ENCODE peak calls at places on chromosomes 16 and 17, in ten cellular contexts. X is A549, N is endothelial cell of umbilical vein, A is gastrocnemius medialis, C is body of pancreas, Y is uterus, P is heart left ventricle, K is K562, Q is prostate gland, L is IMR-90. F is an unnamed sample.

GRCh38 chr16:15777533-15778203 is 79.2 kb downstream of the MYH11 start:
- DNase-seq in X (peak; percentile 74), N (peak; percentile 54), A (no peak), C (no peak), Y (no peak), P (no peak), K (peak; percentile 65), Q (peak; percentile 10), L (peak; percentile 61), F (no peak)

GRCh38 chr17:39671651-39672521 is 3.6 kb downstream of the PNMT start:
- DNase-seq in X (peak; percentile 82), N (peak; percentile 40), A (no peak), C (peak; percentile 37), Y (no peak), P (peak; percentile 78), K (peak; percentile 78), Q (peak; percentile 39), L (peak; percentile 27), F (peak; percentile 55)

GRCh38 chr16:11038305-11038704 is 93.9 kb downstream of the CLEC16A start:
- DNase-seq in X (no peak), N (no peak), A (no peak), C (no peak), Y (no peak), P (no peak), K (no peak), Q (no peak), L (no peak), F (no peak)

GRCh38 chr16:75096730-75097129 is 19.9 kb downstream of the LDHD start:
- DNase-seq in X (peak; percentile 66), N (no peak), A (no peak), C (peak; percentile 62), Y (peak; percentile 43), P (no peak), K (no peak), Q (peak; percentile 87), L (no peak), F (no peak)

GRCh38 chr17:29180051-29180787 is at the start of gene MYO18A:
- DNase-seq in X (peak; percentile 92), N (peak; percentile 74), A (peak; percentile 39), C (peak; percentile 83), Y (peak; percentile 63), P (peak; percentile 92), K (peak; percentile 86), Q (peak; percentile 64), L (peak; percentile 71), F (peak; percentile 82)

GRCh38 chr16:55665511-55665910 is 9.7 kb downstream of the SLC6A2 start:
- DNase-seq in X (no peak), N (no peak), A (no peak), C (no peak), Y (no peak), P (no peak), K (no peak), Q (no peak), L (no peak), F (no peak)

GRCh38 chr17:32265192-32265895 is at the start of gene RHBDL3:
- DNase-seq in X (peak; percentile 55), N (no peak), A (no peak), C (no peak), Y (peak; percentile 50), P (no peak), K (peak; percentile 59), Q (no peak), L (no peak), F (no peak)

GRCh38 chr16:7268182-7268581 is 64.5 kb upstream of the RBFOX1 start:
- DNase-seq in X (peak; percentile 3), N (no peak), A (peak; percentile 17), C (peak; percentile 14), Y (no peak), P (no peak), K (peak; percentile 49), Q (no peak), L (no peak), F (no peak)

GRCh38 chr17:7846063-7846735 is 8.7 kb upstream of the TMEM88 start:
- DNase-seq in X (no peak), N (no peak), A (no peak), C (peak; percentile 14), Y (peak; percentile 26), P (no peak), K (no peak), Q (no peak), L (no peak), F (no peak)

GRCh38 chr17:7842950-7843535 is 9.0 kb downstream of the KDM6B start:
- DNase-seq in X (peak; percentile 52), N (peak; percentile 95), A (peak; percentile 68), C (peak; percentile 68), Y (peak; percentile 78), P (peak; percentile 82), K (no peak), Q (peak; percentile 55), L (peak; percentile 94), F (peak; percentile 76)

GRCh38 chr17:7843536-7844291 is 9.7 kb downstream of the KDM6B start:
- DNase-seq in X (peak; percentile 90), N (peak; percentile 86), A (peak; percentile 60), C (peak; percentile 89), Y (peak; percentile 76), P (peak; percentile 89), K (peak; percentile 85), Q (peak; percentile 77), L (peak; percentile 90), F (peak; percentile 91)

GRCh38 chr17:7845359-7846062 is 9.4 kb upstream of the TMEM88 start:
- DNase-seq in X (no peak), N (no peak), A (no peak), C (no peak), Y (peak; percentile 20), P (no peak), K (no peak), Q (no peak), L (no peak), F (peak; percentile 50)

DNA sequence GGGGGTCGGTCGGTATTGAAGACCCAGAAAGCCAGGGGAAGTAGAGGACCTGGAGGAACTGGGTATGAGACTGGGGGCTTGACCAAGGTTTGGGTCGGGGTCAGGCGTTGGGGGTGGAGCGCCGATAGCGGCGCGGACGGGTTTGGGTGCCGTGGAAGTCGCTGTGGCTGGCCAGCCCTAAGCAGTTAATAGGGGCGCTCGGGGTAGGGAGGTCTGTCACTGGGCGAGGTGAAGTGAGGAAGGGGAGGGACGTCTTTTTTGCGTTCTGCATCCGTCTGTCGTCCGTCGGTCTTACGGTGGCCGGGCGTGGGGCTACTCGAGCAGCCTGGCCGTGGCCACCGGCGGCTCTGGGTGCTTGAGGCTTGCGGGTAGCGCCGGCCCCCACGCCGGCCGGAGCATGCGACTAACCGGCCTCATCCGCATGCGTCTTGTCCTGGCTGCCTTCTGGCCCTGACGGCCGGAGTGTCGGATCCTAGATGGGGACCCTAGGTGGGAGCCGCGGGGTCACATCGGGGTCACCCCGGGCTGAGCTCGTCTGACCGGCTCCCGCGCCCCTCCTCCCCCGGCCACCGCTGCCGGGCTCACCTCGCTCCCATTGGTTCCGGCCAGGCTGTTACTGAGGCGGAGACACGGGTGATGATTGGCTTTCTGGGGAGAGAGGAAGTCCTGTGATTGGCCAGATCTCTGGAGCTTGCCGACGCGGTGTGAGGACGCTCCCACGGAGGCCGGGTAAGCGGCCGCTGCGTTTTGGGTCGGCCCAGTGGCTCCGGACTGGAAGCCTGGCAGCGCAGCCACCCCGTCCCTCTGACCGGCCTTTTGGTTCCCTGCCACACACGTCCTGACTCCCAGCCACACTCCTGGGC is 10.3 kb upstream of the TMEM88 start:
- DNase-seq in X (peak; percentile 95), N (peak; percentile 92), A (peak; percentile 93), C (peak; percentile 90), Y (peak; percentile 90), P (peak; percentile 93), K (peak; percentile 91), Q (peak; percentile 95), L (peak; percentile 94), F (peak; percentile 93)
- TF ChIP-seq POLR2A in X (peak; percentile 40), N (peak; percentile 52), A (peak; percentile 97), C (peak; percentile 83), Y (peak; percentile 83), P (peak; percentile 70), K (peak; percentile 79), Q (peak; percentile 93), L (peak; percentile 92), F (peak; percentile 86)

GRCh38 chr16:80958284-80958683 is 48.4 kb downstream of the CMC2 start:
- DNase-seq in X (no peak), N (no peak), A (no peak), C (no peak), Y (no peak), P (no peak), K (no peak), Q (no peak), L (no peak), F (no peak)
- H3K9me3 ChIP-seq in X (peaks cover 23% of the 10 kb centered on the region), N (no peaks in the 10 kb centered on the region), A (no peaks in the 10 kb centered on the region), C (peaks cover 3% of the 10 kb centered on the region), Y (no peaks in the 10 kb centered on the region), P (no peaks in the 10 kb centered on the region), K (peaks cover 3% of the 10 kb centered on the region), Q (no peaks in the 10 kb centered on the region), L (no peaks in the 10 kb centered on the region), F (no peaks in the 10 kb centered on the region)

DNA sequence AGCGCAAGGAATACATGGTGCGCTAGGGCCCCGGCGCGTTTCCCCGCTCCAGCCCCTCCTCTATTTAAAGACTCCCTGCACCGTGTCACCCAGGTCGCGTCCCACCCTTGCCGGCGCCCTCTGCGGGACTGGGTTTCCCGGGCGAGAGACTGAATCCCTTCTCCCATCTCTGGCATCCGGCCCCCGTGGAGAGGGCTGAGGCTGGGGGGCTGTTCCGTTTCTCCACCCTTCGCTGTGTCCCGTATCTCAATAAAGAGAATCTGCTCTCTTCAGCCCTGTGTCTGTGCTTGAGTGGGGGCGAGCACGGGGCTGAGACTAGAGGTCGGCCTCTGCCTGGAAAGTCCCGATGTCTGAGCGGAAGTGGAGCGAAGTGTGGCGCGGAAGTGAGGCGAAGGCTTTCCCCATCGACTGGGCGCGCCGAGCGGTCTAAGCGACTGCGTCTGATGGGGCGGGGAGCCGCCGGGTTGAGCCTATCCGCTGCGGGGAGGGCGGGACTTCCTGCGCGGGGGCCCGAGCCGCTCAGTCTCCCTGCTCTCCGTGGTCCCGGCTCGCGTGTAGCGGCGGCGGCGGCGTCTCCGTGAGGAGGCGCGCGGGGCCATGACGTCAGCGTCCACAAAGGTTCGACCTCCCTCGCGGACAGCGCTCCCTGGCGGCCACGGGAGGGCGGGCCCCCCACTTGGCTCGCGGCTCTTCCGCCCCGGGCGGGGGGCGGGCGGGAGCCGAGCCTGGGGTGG is 2.0 kb downstream of the RNASEK start:
- DNase-seq in X (peak; percentile 96), N (peak; percentile 99), A (peak; percentile 96), C (peak; percentile 97), Y (peak; percentile 97), P (peak; percentile 99), K (peak; percentile 90), Q (peak; percentile 97), L (peak; percentile 96), F (peak; percentile 99)
- H3K4me1 ChIP-seq in X (peaks cover 25% of the 10 kb centered on the region), N (peaks cover 40% of the 10 kb centered on the region), A (peaks cover 62% of the 10 kb centered on the region), C (peaks cover 38% of the 10 kb centered on the region), Y (peaks cover 12% of the 10 kb centered on the region), P (peaks cover 59% of the 10 kb centered on the region), K (peaks cover 39% of the 10 kb centered on the region), Q (peaks cover 19% of the 10 kb centered on the region), L (peaks cover 3% of the 10 kb centered on the region), F (no peaks in the 10 kb centered on the region)

GRCh38 chr17:27492470-27492869 is 36.2 kb downstream of the KSR1 start:
- DNase-seq in X (no peak), N (no peak), A (no peak), C (no peak), Y (no peak), P (no peak), K (no peak), Q (no peak), L (no peak), F (no peak)

GRCh38 chr17:27493088-27493487 is 36.8 kb downstream of the KSR1 start:
- DNase-seq in X (no peak), N (peak; percentile 18), A (no peak), C (no peak), Y (no peak), P (no peak), K (no peak), Q (no peak), L (no peak), F (peak; percentile 7)

GRCh38 chr17:27496005-27496404 is 39.8 kb downstream of the KSR1 start:
- DNase-seq in X (no peak), N (no peak), A (no peak), C (no peak), Y (no peak), P (no peak), K (no peak), Q (no peak), L (no peak), F (no peak)

GRCh38 chr17:27495460-27495859 is 39.2 kb downstream of the KSR1 start:
- DNase-seq in X (no peak), N (no peak), A (no peak), C (no peak), Y (no peak), P (no peak), K (no peak), Q (no peak), L (no peak), F (no peak)

DNA sequence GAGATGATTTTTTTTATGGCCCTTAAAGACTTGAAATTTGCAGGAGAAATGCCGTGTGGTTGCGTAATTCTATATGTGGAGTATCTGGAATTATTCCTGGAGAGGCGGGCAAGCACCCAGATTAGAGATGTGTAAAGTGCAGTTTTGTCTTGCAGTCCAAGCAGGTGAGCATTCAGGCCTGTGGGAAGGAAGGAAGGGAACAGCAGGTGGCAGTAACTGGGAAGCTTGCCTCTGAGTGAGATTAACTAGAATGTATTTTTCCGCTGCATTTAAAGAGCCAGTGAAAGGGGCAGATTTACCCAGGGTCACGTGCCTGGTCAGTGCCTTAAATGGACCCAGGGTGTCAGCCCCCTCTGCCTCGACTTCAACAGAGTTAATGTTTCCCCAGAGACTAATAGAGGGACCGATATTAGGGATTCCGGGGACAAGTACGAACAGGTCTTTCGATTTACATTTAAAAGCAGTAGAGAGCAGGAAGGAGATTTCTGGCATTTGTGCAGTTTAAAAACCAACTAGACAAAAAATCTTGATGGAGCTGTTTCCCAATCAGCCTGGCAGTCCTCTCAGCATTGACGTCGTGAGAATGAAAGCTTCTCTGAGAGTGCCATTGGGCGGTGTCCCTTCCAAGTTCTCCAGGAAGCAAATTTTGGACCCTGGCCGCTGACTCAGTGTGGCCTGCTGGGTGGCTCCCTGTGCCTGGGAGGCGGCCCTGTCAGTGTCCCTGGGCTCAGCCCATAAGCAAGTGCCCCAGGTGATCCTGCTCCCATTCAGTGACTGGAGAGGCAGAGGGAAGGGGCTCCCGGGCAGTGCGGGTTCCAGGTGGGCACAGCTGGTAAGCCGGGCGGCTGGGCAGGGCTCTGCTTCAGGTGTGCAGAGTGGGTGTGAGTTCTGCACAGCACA is 38.2 kb downstream of the KSR1 start:
- DNase-seq in X (peak; percentile 71), N (peak; percentile 30), A (peak; percentile 34), C (peak; percentile 92), Y (peak; percentile 43), P (peak; percentile 66), K (no peak), Q (peak; percentile 93), L (peak; percentile 42), F (peak; percentile 93)
- TF ChIP-seq POLR2A in X (no peak), N (no peak), A (no peak), C (peak; percentile 98), Y (no peak), P (no peak), K (no peak), Q (peak; percentile 73), L (no peak), F (peak; percentile 74)